ENCODE peak calls at places on chromosomes 2 and 18, in seven cellular contexts. K is Peyer's patch; N is OCI-M1; O is endodermal cell; A is stimulated activated CD4-positive, alpha-beta T cell treated with anti-CD3 and anti-CD28 coated beads, Interleukin-2, amount 100 ng/mL, for 4 hours; W is NCI-H1092; R is activated T-helper 1 cell treated with anti-CD3 and anti-CD28 coated beads, Interleukin-2, amount 50 U/mL, for 16 hours. M is an unnamed sample.

GRCh38 chr2:7377861-7378569 is 460.8 kb downstream of the RNF144A start:
- DNase-seq in O (peak), R (no peak), N (no peak), K (no peak), W (peak), A (no peak), M (no peak)

GRCh38 chr2:37858197-37858711 is 66.8 kb upstream of the RMDN2 start:
- DNase-seq in K (no peak), A (no peak), N (no peak), W (no peak), O (no peak), R (no peak), M (no peak)

GRCh38 chr2:149330127-149331022 is at the start of gene LYPD6:
- DNase-seq in W (peak), N (no peak), A (no peak), R (no peak), O (peak), K (peak), M (peak)

GRCh38 chr18:60693426-60693825 is 320.9 kb upstream of the MC4R start:
- DNase-seq in O (no peak), R (no peak), K (no peak), A (no peak), W (no peak), N (no peak), M (no peak)

GRCh38 chr2:202136526-202136925 is 63.5 kb downstream of the KIAA2012 start:
- DNase-seq in A (no peak), R (no peak), K (no peak), W (no peak), O (no peak), N (no peak), M (no peak)

GRCh38 chr2:54520687-54521086 is 64.6 kb downstream of the SPTBN1 start:
- DNase-seq in O (no peak), R (no peak), N (no peak), A (no peak), W (no peak), K (no peak), M (peak)

GRCh38 chr2:25586726-25587144 is 86.6 kb downstream of the DTNB start:
- DNase-seq in O (no peak), A (no peak), W (no peak), K (no peak), R (no peak), N (no peak), M (no peak)

GRCh38 chr18:27214831-27215230 is 29.7 kb upstream of the CHST9 start:
- DNase-seq in O (no peak), N (no peak), K (no peak), A (no peak), W (no peak), R (no peak), M (no peak)

GRCh38 chr2:73359915-73360697 is 25.5 kb upstream of the ALMS1 start:
- DNase-seq in O (no peak), W (no peak), A (no peak), K (no peak), N (peak), R (no peak), M (no peak)

GRCh38 chr18:56984731-56985130 is 162.2 kb upstream of the BOD1L2 start:
- DNase-seq in O (no peak), R (no peak), W (no peak), A (no peak), K (no peak), N (no peak), M (no peak)

GRCh38 chr18:10908760-10909159 is 240.6 kb downstream of the PIEZO2 start:
- DNase-seq in W (no peak), K (no peak), A (no peak), O (no peak), N (no peak), R (no peak), M (no peak)

GRCh38 chr2:239920616-239921365 is 104.4 kb downstream of the NDUFA10 start:
- DNase-seq in N (no peak), R (no peak), W (no peak), A (no peak), K (peak), O (peak), M (no peak)

GRCh38 chr2:179965291-179965690 is 41.8 kb downstream of the CWC22 start:
- DNase-seq in O (no peak), R (no peak), K (no peak), N (no peak), A (no peak), W (no peak), M (no peak)

GRCh38 chr2:7676714-7677113 is 759.5 kb downstream of the RNF144A start:
- DNase-seq in O (no peak), A (no peak), W (no peak), K (no peak), R (no peak), N (no peak), M (no peak)